ENCODE peak calls at places on chromosome 10, in eight cellular contexts. G, X, L, Z, T, J, D and U are unnamed samples.

GRCh38 chr10:48536226-48536500 is 68.7 kb downstream of the ARHGAP22 start:
- DNase-seq in G (no peak), X (no peak), L (no peak), Z (no peak), T (no peak), J (no peak), D (no peak), U (no peak)

GRCh38 chr10:52523696-52524095 is 209.6 kb downstream of the DKK1 start:
- DNase-seq in G (no peak), X (no peak), L (no peak), Z (no peak), T (no peak), J (no peak), D (no peak), U (no peak)

GRCh38 chr10:111076191-111076681 is 593 bp upstream of the ADRA2A start:
- DNase-seq in G (no peak), X (peak), L (no peak), Z (no peak), T (peak), J (peak), D (peak), U (peak)

GRCh38 chr10:507908-508444 is 181.5 kb downstream of the DIP2C start:
- DNase-seq in G (no peak), X (no peak), L (no peak), Z (no peak), T (no peak), J (no peak), D (no peak), U (no peak)

GRCh38 chr10:52353960-52354394 is 39.9 kb downstream of the DKK1 start:
- DNase-seq in G (no peak), X (no peak), L (no peak), Z (no peak), T (peak), J (no peak), D (peak), U (no peak)

GRCh38 chr10:101005361-101005760 is 5.8 kb downstream of the LZTS2 start:
- DNase-seq in G (no peak), X (no peak), L (no peak), Z (no peak), T (no peak), J (no peak), D (no peak), U (no peak)

GRCh38 chr10:55668326-55668922 is 692.6 kb downstream of the ZWINT start:
- DNase-seq in G (no peak), X (no peak), L (no peak), Z (no peak), T (peak), J (no peak), D (no peak), U (peak)

GRCh38 chr10:24463683-24464426 is 254.9 kb downstream of the KIAA1217 start:
- DNase-seq in G (no peak), X (no peak), L (no peak), Z (peak), T (peak), J (no peak), D (peak), U (no peak)

GRCh38 chr10:126135177-126135576 is 238.8 kb downstream of the FANK1 start:
- DNase-seq in G (no peak), X (no peak), L (no peak), Z (no peak), T (peak), J (no peak), D (peak), U (no peak)

GRCh38 chr10:49761789-49762565 is at the start of gene OGDHL:
- DNase-seq in G (no peak), X (peak), L (no peak), Z (no peak), T (peak), J (peak), D (peak), U (peak)

GRCh38 chr10:70425096-70425495 is 16.4 kb downstream of the NODAL start:
- DNase-seq in G (no peak), X (no peak), L (no peak), Z (no peak), T (no peak), J (no peak), D (no peak), U (no peak)

GRCh38 chr10:10878944-10879343 is 138.7 kb upstream of the CELF2 start:
- DNase-seq in G (no peak), X (no peak), L (no peak), Z (no peak), T (no peak), J (no peak), D (no peak), U (no peak)

GRCh38 chr10:14416308-14416700 is 85.6 kb upstream of the FRMD4A start:
- DNase-seq in G (no peak), X (no peak), L (no peak), Z (no peak), T (peak), J (no peak), D (no peak), U (no peak)

GRCh38 chr10:31932838-31933237 is 4.2 kb upstream of the ARHGAP12 start:
- DNase-seq in G (no peak), X (no peak), L (no peak), Z (no peak), T (no peak), J (no peak), D (no peak), U (no peak)

GRCh38 chr10:132993271-132994260 is 51.2 kb upstream of the CFAP46 start:
- DNase-seq in G (no peak), X (no peak), L (no peak), Z (no peak), T (no peak), J (no peak), D (no peak), U (no peak)

GRCh38 chr10:62093863-62094291 is 174.8 kb downstream of the RTKN2 start:
- DNase-seq in G (no peak), X (no peak), L (no peak), Z (no peak), T (peak), J (no peak), D (peak), U (no peak)

GRCh38 chr10:29634105-29634504 is 666 bp downstream of the SVIL start:
- DNase-seq in G (no peak), X (no peak), L (no peak), Z (peak), T (peak), J (no peak), D (no peak), U (no peak)

GRCh38 chr10:73601486-73601921 is 10.4 kb upstream of the USP54 start:
- DNase-seq in G (no peak), X (no peak), L (no peak), Z (peak), T (peak), J (no peak), D (peak), U (no peak)

GRCh38 chr10:34801066-34801738 is 13.9 kb downstream of the PARD3 start:
- DNase-seq in G (no peak), X (no peak), L (no peak), Z (no peak), T (peak), J (no peak), D (no peak), U (no peak)

GRCh38 chr10:122141821-122142651 is 129.1 kb upstream of the BTBD16 start:
- DNase-seq in G (no peak), X (no peak), L (no peak), Z (no peak), T (peak), J (no peak), D (peak), U (no peak)

GRCh38 chr10:86327954-86328705 is 38.5 kb downstream of the GRID1 start:
- DNase-seq in G (no peak), X (no peak), L (no peak), Z (no peak), T (no peak), J (no peak), D (no peak), U (no peak)

GRCh38 chr10:10734356-10735064 is 283.2 kb upstream of the CELF2 start:
- DNase-seq in G (no peak), X (no peak), L (no peak), Z (no peak), T (no peak), J (no peak), D (no peak), U (no peak)

GRCh38 chr10:47421057-47421952 is 37.2 kb upstream of the ZNF488 start:
- DNase-seq in G (no peak), X (no peak), L (no peak), Z (no peak), T (peak), J (no peak), D (peak), U (no peak)

GRCh38 chr10:72637398-72637857 is 11.5 kb upstream of the MICU1 start:
- DNase-seq in G (peak), X (peak), L (no peak), Z (no peak), T (peak), J (no peak), D (peak), U (no peak)

GRCh38 chr10:129851941-129852650 is 112.0 kb downstream of the EBF3 start:
- DNase-seq in G (no peak), X (no peak), L (no peak), Z (no peak), T (no peak), J (no peak), D (no peak), U (no peak)

GRCh38 chr10:50393784-50394183 is 142.5 kb upstream of the ASAH2 start:
- DNase-seq in G (no peak), X (no peak), L (no peak), Z (no peak), T (peak), J (no peak), D (peak), U (no peak)

GRCh38 chr10:70602665-70603438 is at the start of gene PRF1:
- DNase-seq in G (no peak), X (peak), L (no peak), Z (peak), T (no peak), J (no peak), D (no peak), U (no peak)

GRCh38 chr10:50576245-50576815 is 47.4 kb downstream of the SGMS1 start:
- DNase-seq in G (no peak), X (no peak), L (no peak), Z (no peak), T (no peak), J (no peak), D (peak), U (no peak)

GRCh38 chr10:10589540-10589939 is 428.1 kb upstream of the CELF2 start:
- DNase-seq in G (no peak), X (no peak), L (no peak), Z (no peak), T (peak), J (no peak), D (peak), U (no peak)

GRCh38 chr10:89516149-89516832 is 19.1 kb downstream of the SLC16A12 start:
- DNase-seq in G (no peak), X (no peak), L (no peak), Z (peak), T (peak), J (no peak), D (peak), U (no peak)

GRCh38 chr10:129386415-129387257 is 80.4 kb upstream of the MGMT start:
- DNase-seq in G (no peak), X (no peak), L (no peak), Z (no peak), T (peak), J (no peak), D (no peak), U (no peak)

GRCh38 chr10:76309744-76310441 is 878.5 kb downstream of the LRMDA start:
- DNase-seq in G (no peak), X (no peak), L (no peak), Z (no peak), T (no peak), J (no peak), D (peak), U (no peak)

GRCh38 chr10:96984512-96985225 is 152.6 kb downstream of the LCOR start:
- DNase-seq in G (no peak), X (no peak), L (no peak), Z (no peak), T (no peak), J (no peak), D (no peak), U (no peak)

GRCh38 chr10:52636874-52637273 is 135.7 kb downstream of the MBL2 start:
- DNase-seq in G (no peak), X (no peak), L (no peak), Z (no peak), T (no peak), J (no peak), D (no peak), U (no peak)

GRCh38 chr10:78520737-78521430 is 487.2 kb downstream of the RPS24 start:
- DNase-seq in G (no peak), X (no peak), L (no peak), Z (no peak), T (peak), J (no peak), D (peak), U (peak)

GRCh38 chr10:74244097-74244685 is 93.2 kb downstream of the ADK start:
- DNase-seq in G (no peak), X (no peak), L (no peak), Z (no peak), T (peak), J (peak), D (peak), U (no peak)

GRCh38 chr10:99532687-99533495 is at the start of gene NKX2-3:
- DNase-seq in G (no peak), X (peak), L (no peak), Z (no peak), T (no peak), J (peak), D (peak), U (peak)

GRCh38 chr10:46293832-46294640 is 7.2 kb downstream of the ANTXRL start:
- DNase-seq in G (no peak), X (no peak), L (no peak), Z (no peak), T (peak), J (no peak), D (no peak), U (peak)
- TF ChIP-seq CTCF in G (no peak), X (peak), L (no peak), Z (no peak), T (peak), J (no peak), D (peak), U (no peak)

GRCh38 chr10:94324609-94325233 is 38.0 kb downstream of the NOC3L start:
- DNase-seq in G (no peak), X (no peak), L (no peak), Z (no peak), T (peak), J (no peak), D (no peak), U (no peak)

GRCh38 chr10:94315975-94316464 is 46.7 kb downstream of the NOC3L start:
- DNase-seq in G (no peak), X (no peak), L (no peak), Z (no peak), T (no peak), J (no peak), D (peak), U (no peak)

GRCh38 chr10:94314913-94315545 is 47.7 kb downstream of the NOC3L start:
- DNase-seq in G (no peak), X (no peak), L (no peak), Z (no peak), T (no peak), J (no peak), D (peak), U (no peak)

GRCh38 chr10:94320285-94320914 is 42.3 kb downstream of the NOC3L start:
- DNase-seq in G (no peak), X (peak), L (peak), Z (peak), T (peak), J (peak), D (peak), U (peak)
- TF ChIP-seq CTCF in G (peak), X (peak), L (no peak), Z (peak), T (peak), J (peak), D (peak), U (peak)

GRCh38 chr10:17633353-17633752 is 10.6 kb upstream of the STAM start:
- DNase-seq in G (no peak), X (no peak), L (no peak), Z (no peak), T (no peak), J (no peak), D (no peak), U (no peak)

GRCh38 chr10:17640331-17640816 is 3.6 kb upstream of the STAM start:
- DNase-seq in G (no peak), X (no peak), L (no peak), Z (no peak), T (no peak), J (no peak), D (no peak), U (no peak)

GRCh38 chr10:17643339-17643754 is 604 bp upstream of the STAM start:
- DNase-seq in G (no peak), X (peak), L (peak), Z (peak), T (peak), J (peak), D (peak), U (no peak)

GRCh38 chr10:17637869-17638268 is 6.1 kb upstream of the STAM start:
- DNase-seq in G (no peak), X (no peak), L (no peak), Z (no peak), T (no peak), J (no peak), D (no peak), U (no peak)
- TF ChIP-seq CTCF in G (no peak), X (no peak), L (no peak), Z (no peak), T (no peak), J (no peak), D (no peak), U (no peak)

GRCh38 chr10:67788028-67788886 is 49.7 kb downstream of the DNAJC12 start:
- DNase-seq in G (no peak), X (peak), L (no peak), Z (no peak), T (peak), J (peak), D (no peak), U (peak)
- TF ChIP-seq CTCF in G (peak), X (peak), L (no peak), Z (peak), T (peak), J (peak), D (peak), U (peak)

DNA sequence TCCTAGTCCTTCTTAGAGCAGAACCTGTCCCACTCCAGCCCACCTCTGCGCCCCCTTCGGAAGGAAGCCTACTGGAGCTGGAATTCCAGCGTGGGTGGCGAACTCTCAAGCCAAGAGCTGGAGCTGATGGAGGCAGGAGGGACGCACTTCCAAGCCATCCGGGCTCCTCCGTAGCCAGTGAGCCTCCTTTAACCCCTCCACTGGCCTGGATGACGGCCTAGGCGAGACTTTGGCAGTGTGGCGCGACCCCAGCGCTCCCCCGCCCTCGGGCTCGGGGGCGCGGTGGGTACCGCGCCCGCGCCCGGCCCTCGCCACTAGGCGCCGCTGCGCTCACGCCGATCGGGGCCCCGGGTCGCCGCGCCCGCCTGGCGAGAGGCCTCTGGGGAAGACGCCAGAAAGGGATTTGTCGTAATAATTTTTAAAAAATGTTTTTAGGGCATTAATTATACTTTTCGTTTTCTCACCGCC is 5.1 kb upstream of the EMX2 start:
- DNase-seq in G (no peak), X (peak), L (no peak), Z (no peak), T (no peak), J (peak), D (no peak), U (peak)
- TF ChIP-seq CTCF in G (peak), X (peak), L (no peak), Z (no peak), T (peak), J (peak), D (peak), U (peak)

DNA sequence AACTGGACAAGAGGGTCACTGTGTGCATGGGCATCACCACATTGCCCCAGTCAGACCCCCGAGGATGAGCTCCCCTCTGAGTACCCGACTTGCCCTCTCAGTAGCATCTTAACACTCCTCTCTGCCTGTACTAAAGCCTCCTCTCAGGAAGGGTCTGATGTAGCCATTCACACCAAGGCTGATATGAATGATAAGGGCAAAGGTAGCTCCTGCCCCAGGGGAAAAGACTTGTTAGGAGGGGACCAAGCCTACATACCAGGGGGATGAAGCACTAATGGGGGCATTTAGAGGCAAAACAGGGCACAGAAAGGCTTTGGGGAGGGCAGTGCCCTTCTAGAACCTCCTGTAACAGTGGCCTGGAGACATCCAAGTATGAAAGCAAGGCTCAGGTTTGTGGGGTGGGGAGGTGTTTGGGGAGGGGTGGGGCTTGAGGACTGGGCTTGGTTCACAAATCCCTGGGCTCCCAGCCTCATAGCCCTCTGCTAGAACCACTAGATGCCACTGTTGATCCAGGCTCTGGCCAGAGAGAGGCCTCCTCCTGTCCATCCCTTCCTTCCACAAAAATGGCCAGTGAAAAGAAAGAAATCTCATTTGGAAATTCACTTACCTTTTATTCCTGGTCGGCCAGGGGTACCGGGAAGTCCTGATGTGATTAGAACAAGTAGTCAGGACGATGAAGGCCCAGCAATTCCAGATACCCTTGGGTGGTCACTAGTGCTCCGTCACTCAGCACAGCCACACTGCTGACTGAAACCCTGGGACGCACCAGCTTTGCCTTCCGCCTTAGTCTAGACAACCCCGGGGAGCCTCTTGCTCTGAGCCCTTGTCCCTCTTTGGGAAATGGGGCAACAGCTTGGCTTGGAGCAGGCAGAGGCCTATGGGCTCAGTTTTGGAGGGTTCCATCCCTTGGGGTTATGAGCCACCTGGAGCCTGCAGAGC is 40.3 kb downstream of the COL17A1 start:
- DNase-seq in G (no peak), X (peak), L (no peak), Z (no peak), T (peak), J (peak), D (peak), U (peak)
- TF ChIP-seq CTCF in G (no peak), X (peak), L (no peak), Z (no peak), T (peak), J (peak), D (peak), U (no peak)

GRCh38 chr10:60669491-60669890 is 108.8 kb upstream of the CDK1 start:
- DNase-seq in G (no peak), X (no peak), L (no peak), Z (no peak), T (no peak), J (no peak), D (no peak), U (no peak)
- TF ChIP-seq CTCF in G (no peak), X (no peak), L (no peak), Z (no peak), T (no peak), J (no peak), D (no peak), U (no peak)

GRCh38 chr10:114664127-114664526 is 6.1 kb upstream of the ABLIM1 start:
- DNase-seq in G (no peak), X (no peak), L (no peak), Z (no peak), T (no peak), J (no peak), D (no peak), U (no peak)

GRCh38 chr10:114665406-114665805 is 7.3 kb upstream of the ABLIM1 start:
- DNase-seq in G (no peak), X (no peak), L (no peak), Z (no peak), T (no peak), J (no peak), D (no peak), U (no peak)

GRCh38 chr10:114662651-114663217 is 4.7 kb upstream of the ABLIM1 start:
- DNase-seq in G (no peak), X (no peak), L (no peak), Z (no peak), T (no peak), J (no peak), D (no peak), U (no peak)

GRCh38 chr10:114665873-114666272 is 7.8 kb upstream of the ABLIM1 start:
- DNase-seq in G (no peak), X (no peak), L (no peak), Z (no peak), T (no peak), J (no peak), D (no peak), U (no peak)

GRCh38 chr10:114663631-114664030 is 5.6 kb upstream of the ABLIM1 start:
- DNase-seq in G (no peak), X (no peak), L (no peak), Z (no peak), T (no peak), J (no peak), D (no peak), U (no peak)
- TF ChIP-seq CTCF in G (no peak), X (no peak), L (no peak), Z (no peak), T (no peak), J (no peak), D (no peak), U (no peak)